ENCODE peak calls at places on chromosomes 7 and 10, in seven cellular contexts. I is brain microvascular endothelial cell, X is fibroblast of villous mesenchyme, N is SJCRH30, P is astrocyte of the spinal cord, A is endothelial cell of umbilical vein, W is right atrium auricular region. S is an unnamed sample.

GRCh38 chr7:121077165-121077630 is 88.7 kb downstream of the CPED1 start:
- DNase-seq in W (no peak), X (no peak), I (no peak), N (no peak), A (no peak), P (no peak), S (no peak)

GRCh38 chr10:22712959-22713852 is 1.2 kb downstream of the PIP4K2A start:
- DNase-seq in N (peak), P (peak), X (peak), A (peak), I (no peak), W (no peak), S (no peak)

GRCh38 chr10:22321831-22322662 is 1.1 kb downstream of the BMI1 start:
- DNase-seq in P (no peak), N (peak), A (peak), W (no peak), I (no peak), X (peak), S (no peak)

GRCh38 chr10:62268399-62269076 is at the start of gene RTKN2:
- DNase-seq in N (peak), A (peak), X (peak), P (peak), I (peak), W (no peak), S (peak)

GRCh38 chr10:79347894-79348639 is 798 bp downstream of the PPIF start:
- DNase-seq in A (peak), X (peak), I (peak), W (peak), N (peak), P (peak), S (peak)

GRCh38 chr10:32266979-32267378 is 80.0 kb downstream of the EPC1 start:
- DNase-seq in X (no peak), N (no peak), W (no peak), I (no peak), A (no peak), P (no peak), S (no peak)

GRCh38 chr7:74401137-74401859 is 52.4 kb upstream of the GTF2IRD1 start:
- DNase-seq in N (peak), A (peak), P (peak), X (peak), I (peak), W (peak), S (peak)

GRCh38 chr10:71363936-71364335 is 32.8 kb upstream of the CDH23 start:
- DNase-seq in A (no peak), P (no peak), N (no peak), I (no peak), W (no peak), X (no peak), S (peak)

GRCh38 chr7:112133328-112133727 is 72.9 kb downstream of the DOCK4 start:
- DNase-seq in I (no peak), N (no peak), X (no peak), P (no peak), W (no peak), A (no peak), S (no peak)

GRCh38 chr7:3064077-3064476 is 20.4 kb upstream of the CARD11 start:
- DNase-seq in I (no peak), X (no peak), P (no peak), W (no peak), A (no peak), N (no peak), S (no peak)

GRCh38 chr7:100835903-100836811 is 8.8 kb upstream of the EPHB4 start:
- DNase-seq in A (peak), I (no peak), W (peak), N (peak), X (peak), P (no peak), S (no peak)

GRCh38 chr10:130885021-130885655 is 426.4 kb downstream of the TCERG1L start:
- DNase-seq in A (no peak), I (no peak), X (no peak), W (no peak), P (no peak), N (no peak), S (no peak)

GRCh38 chr7:48083114-48083830 is 5.8 kb upstream of the UPP1 start:
- DNase-seq in N (peak), P (peak), I (peak), A (no peak), W (no peak), X (peak), S (peak)
- H3K4me3 ChIP-seq in N (no peak), P (no peak), I (no peak), A (no peak), W (no peak), X (no peak), S (no peak)

DNA sequence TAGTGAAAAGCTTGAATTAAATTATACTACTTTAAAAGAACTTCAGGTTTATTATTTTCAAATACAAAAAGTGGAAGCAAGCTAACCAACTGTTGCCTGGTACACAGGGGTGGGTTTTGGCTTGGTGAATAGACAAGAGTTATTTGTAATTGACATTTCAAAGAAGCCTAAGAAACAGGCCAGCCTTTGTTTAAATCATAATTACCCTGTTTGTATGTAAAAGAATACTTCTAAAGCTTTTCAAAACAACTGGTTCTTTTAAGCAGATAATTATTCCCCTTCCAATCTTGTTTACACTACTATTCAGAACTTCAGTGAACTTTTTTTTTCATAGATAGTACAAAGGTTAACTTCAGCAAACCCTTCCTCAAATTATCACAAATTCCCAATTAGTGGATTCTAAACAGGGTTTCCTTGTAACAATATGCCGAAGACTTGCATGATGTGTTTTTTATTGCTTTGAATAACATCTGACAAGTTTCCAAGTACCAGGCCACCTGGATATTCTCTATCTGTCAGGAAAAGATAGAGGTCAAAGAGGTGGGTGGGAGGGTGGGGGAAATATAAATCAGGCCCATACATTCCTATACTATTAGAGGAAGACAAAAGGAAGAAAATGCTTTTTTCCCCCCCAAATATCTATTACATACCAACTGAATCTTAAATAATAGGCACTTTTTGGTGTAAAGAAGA is 20.4 kb downstream of the SSMEM1 start:
- DNase-seq in X (peak), A (no peak), I (no peak), P (no peak), N (no peak), W (no peak), S (no peak)
- H3K4me3 ChIP-seq in X (no peak), A (no peak), I (no peak), P (no peak), N (no peak), W (no peak), S (no peak)

GRCh38 chr7:98156700-98157099 is 50.0 kb downstream of the LMTK2 start:
- DNase-seq in P (no peak), A (no peak), X (no peak), N (no peak), I (no peak), W (no peak), S (no peak)
- H3K4me3 ChIP-seq in P (no peak), A (no peak), X (no peak), N (no peak), I (no peak), W (no peak), S (no peak)

GRCh38 chr10:72801263-72801868 is 92.2 kb upstream of the OIT3 start:
- DNase-seq in A (peak), P (no peak), X (no peak), N (no peak), I (no peak), W (no peak), S (no peak)

GRCh38 chr10:72800000-72800740 is 93.4 kb upstream of the OIT3 start:
- DNase-seq in A (peak), N (no peak), W (no peak), I (no peak), X (peak), P (no peak), S (no peak)

GRCh38 chr10:72800741-72801092 is 92.8 kb upstream of the OIT3 start:
- DNase-seq in X (no peak), I (no peak), N (no peak), A (no peak), W (no peak), P (no peak), S (no peak)

GRCh38 chr10:72802291-72803118 is 91.0 kb upstream of the OIT3 start:
- DNase-seq in A (peak), X (peak), W (no peak), N (peak), I (no peak), P (peak), S (no peak)

DNA sequence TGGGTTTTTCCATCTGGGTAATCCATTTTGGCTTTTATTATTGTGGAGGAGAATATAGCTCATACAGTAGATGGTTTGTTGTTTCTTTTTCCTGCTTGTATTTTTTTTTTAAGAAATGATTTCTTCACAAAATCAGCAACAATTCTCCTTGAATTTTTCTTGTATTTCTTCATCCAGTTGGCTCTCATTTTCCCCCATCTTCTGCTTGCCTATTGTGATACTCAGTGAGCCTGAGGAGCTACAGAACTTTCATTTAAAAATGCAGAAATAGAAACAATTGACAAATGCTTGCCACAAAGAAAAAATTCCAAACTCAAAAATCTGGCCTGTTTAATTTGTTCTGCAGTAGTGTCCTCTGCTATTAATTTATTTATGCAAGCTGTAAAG is 90.4 kb upstream of the OIT3 start:
- DNase-seq in I (no peak), X (no peak), A (no peak), W (no peak), P (no peak), N (no peak), S (no peak)
- H3K4me3 ChIP-seq in I (no peak), X (no peak), A (no peak), W (peak), P (no peak), N (peak), S (no peak)

DNA sequence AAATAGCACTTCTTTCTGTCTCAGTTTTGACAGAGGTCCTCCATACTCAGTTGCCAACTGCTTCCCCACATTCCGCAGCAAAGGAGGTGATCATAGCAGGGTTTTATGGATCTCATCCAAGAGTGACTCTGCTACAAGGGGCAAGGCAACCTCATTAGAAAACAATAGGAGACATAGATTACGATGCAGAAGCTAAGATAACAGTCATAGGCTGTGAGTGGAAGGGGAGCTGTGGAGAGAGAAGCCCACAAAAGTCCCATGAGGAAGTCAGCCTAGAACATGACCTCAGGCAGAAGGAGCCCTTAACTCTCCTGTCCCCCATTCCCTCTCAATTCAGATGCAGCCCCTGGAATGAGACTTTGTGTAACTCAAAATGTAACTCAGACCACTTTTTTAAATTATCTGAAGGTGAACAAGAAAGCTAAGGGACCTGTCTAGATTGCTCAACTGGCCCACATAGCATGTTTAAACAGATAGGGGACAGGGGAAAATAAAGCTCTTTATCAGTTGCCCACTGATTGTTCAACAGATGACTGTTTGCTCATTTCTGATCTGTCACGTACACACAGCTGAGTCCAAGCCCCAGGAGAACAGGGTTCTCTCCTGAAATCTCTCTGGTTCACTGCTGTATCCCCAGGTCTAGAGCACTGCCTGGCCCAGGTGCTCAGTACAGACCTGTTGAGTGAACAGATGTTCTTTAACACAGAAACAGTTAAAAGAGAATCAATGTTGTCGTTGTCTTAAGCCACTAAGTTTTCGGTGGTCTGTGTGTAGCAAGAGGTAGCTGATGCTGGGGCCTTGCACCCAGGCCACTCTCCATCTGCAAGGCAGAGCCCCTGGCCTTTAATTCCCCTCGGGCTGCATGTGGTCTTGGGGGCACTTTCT is 1.5 kb upstream of the NCOA4 start:
- DNase-seq in P (no peak), X (no peak), I (no peak), W (no peak), N (no peak), A (peak), S (no peak)
- H3K4me3 ChIP-seq in P (no peak), X (no peak), I (no peak), W (no peak), N (no peak), A (no peak), S (no peak)

GRCh38 chr10:24240001-24240751 is 31.2 kb downstream of the KIAA1217 start:
- DNase-seq in P (no peak), N (peak), A (no peak), I (no peak), X (no peak), W (no peak), S (no peak)
- H3K4me3 ChIP-seq in P (no peak), N (no peak), A (no peak), I (no peak), X (no peak), W (no peak), S (peak)

GRCh38 chr7:155457544-155458316 is at the start of gene EN2:
- DNase-seq in W (no peak), P (no peak), N (no peak), X (no peak), I (no peak), A (peak), S (no peak)
- H3K4me3 ChIP-seq in W (peak), P (peak), N (peak), X (peak), I (peak), A (no peak), S (no peak)

DNA sequence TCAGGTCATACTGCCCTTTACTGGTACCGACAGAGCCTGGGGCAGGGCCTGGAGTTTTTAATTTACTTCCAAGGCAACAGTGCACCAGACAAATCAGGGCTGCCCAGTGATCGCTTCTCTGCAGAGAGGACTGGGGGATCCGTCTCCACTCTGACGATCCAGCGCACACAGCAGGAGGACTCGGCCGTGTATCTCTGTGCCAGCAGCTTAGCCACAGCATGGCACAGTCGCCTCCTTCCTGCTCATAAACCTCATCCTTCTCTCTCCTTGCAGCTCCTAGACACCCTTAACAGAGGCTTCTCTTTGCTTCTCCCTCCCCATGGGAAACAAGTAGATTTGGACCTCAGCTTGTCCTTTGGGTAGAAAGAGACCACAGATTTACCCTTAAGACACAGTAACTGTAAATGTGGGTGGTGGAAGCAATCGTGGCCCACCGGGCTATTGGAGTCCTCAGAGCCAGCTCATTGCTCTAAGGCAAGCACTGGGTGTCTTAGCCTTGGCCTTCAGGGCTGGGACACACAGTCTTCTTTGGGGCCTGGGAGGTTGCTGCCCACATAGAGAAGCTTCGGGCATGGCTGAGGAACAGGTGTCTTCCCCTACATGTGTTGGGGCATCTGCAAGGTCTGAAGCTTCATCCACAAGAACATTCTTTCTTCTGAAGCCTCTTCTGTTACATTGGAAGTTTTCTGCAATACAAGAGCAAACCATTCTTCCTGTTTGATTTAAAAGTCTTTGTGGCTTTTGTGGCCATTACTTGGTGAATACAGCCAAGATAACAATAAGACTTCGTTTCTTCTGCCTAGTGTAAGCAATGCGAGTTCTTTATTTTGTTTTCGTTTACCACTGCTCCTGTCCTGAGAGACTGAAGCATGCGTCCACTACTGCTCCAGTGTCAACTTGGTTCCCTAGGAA is 95.5 kb upstream of the PRSS58 start:
- DNase-seq in I (no peak), W (no peak), A (no peak), N (no peak), X (no peak), P (no peak), S (no peak)
- H3K4me3 ChIP-seq in I (no peak), W (no peak), A (no peak), N (no peak), X (no peak), P (no peak), S (no peak)

GRCh38 chr7:67625257-67625713 is 628.7 kb downstream of the TYW1 start:
- DNase-seq in X (peak), I (peak), N (peak), A (no peak), P (peak), W (peak), S (peak)
- H3K4me3 ChIP-seq in X (no peak), I (no peak), N (no peak), A (no peak), P (no peak), W (peak), S (no peak)

S was measured in PC-9.